ENCODE peak calls at places on chromosomes 12 and 14, in nine cellular contexts. H is H7; B is stimulated activated CD8-positive, alpha-beta memory T cell treated with anti-CD3 and anti-CD28 coated beads, Interleukin-7, amount 100 ng/mL, for 1 hour; X is CD4-positive, alpha-beta T cell; V is T-helper 9 cell; P is bronchial epithelial cell; U is AG08396; S is naive B cell; D is activated CD4-positive, CD25-positive, alpha-beta regulatory T cell treated with anti-CD3 and anti-CD28 coated beads, Interleukin-2, amount 50 U/mL, for 16 hours. Q is an unnamed sample.

GRCh38 chr14:71203306-71203705 is 296.0 kb downstream of the PCNX1 start:
- DNase-seq in H (no peak), B (no peak), X (no peak), V (no peak), P (no peak), U (no peak), S (no peak), D (no peak), Q (no peak)

GRCh38 chr12:94779520-94779919 is 129.2 kb upstream of the TMCC3 start:
- DNase-seq in H (no peak), B (no peak), X (no peak), V (no peak), P (no peak), U (no peak), S (no peak), D (no peak), Q (no peak)

GRCh38 chr12:54593716-54594115 is 5.3 kb upstream of the PPP1R1A start:
- DNase-seq in H (no peak), B (no peak), X (no peak), V (no peak), P (no peak), U (no peak), S (no peak), D (no peak), Q (no peak)

GRCh38 chr12:124411291-124411878 is 116.5 kb downstream of the RFLNA start:
- DNase-seq in H (peak), B (no peak), X (no peak), V (no peak), P (peak), U (peak), S (no peak), D (no peak), Q (peak)

GRCh38 chr12:51976376-51977160 is 25.1 kb downstream of the ACVR1B start:
- DNase-seq in H (no peak), B (no peak), X (no peak), V (no peak), P (peak), U (no peak), S (no peak), D (no peak), Q (no peak)

GRCh38 chr12:130337476-130338303 is at the start of gene PIWIL1:
- DNase-seq in H (peak), B (no peak), X (no peak), V (no peak), P (no peak), U (no peak), S (no peak), D (no peak), Q (no peak)

GRCh38 chr14:70816525-70816924 is 7.2 kb upstream of the MAP3K9 start:
- DNase-seq in H (no peak), B (no peak), X (no peak), V (no peak), P (no peak), U (no peak), S (no peak), D (no peak), Q (no peak)

GRCh38 chr14:89428556-89429196 is 11.6 kb upstream of the FOXN3 start:
- DNase-seq in H (no peak), B (no peak), X (no peak), V (no peak), P (peak), U (no peak), S (no peak), D (no peak), Q (no peak)

GRCh38 chr12:48380596-48380995 is 29.9 kb upstream of the ZNF641 start:
- DNase-seq in H (no peak), B (no peak), X (no peak), V (no peak), P (peak), U (no peak), S (no peak), D (no peak), Q (no peak)

GRCh38 chr12:50589650-50590435 is 85.1 kb downstream of the DIP2B start:
- DNase-seq in H (no peak), B (no peak), X (peak), V (no peak), P (peak), U (no peak), S (no peak), D (no peak), Q (no peak)

GRCh38 chr12:115451151-115451784 is 767.3 kb upstream of the TBX3 start:
- DNase-seq in H (peak), B (no peak), X (no peak), V (no peak), P (no peak), U (no peak), S (no peak), D (no peak), Q (no peak)

GRCh38 chr12:111624540-111624939 is 25.4 kb upstream of the ATXN2 start:
- DNase-seq in H (peak), B (no peak), X (no peak), V (no peak), P (peak), U (no peak), S (no peak), D (no peak), Q (no peak)

GRCh38 chr12:124523071-124523470 is 44.3 kb downstream of the NCOR2 start:
- DNase-seq in H (no peak), B (no peak), X (no peak), V (no peak), P (peak), U (no peak), S (no peak), D (no peak), Q (no peak)

Q was measured in GOT3.